ENCODE peak calls at places on chromosomes 5 and 9, in nine cellular contexts. F, S, G, L, Q, R, A, N and U are unnamed samples.
A peak's percentile ranks its signal among the peaks of the same experiment; 100 is the strongest.

GRCh38 chr9:21504894-21505293 is 22.8 kb upstream of the IFNE start:
- DNase-seq in Q (no peak), A (no peak), G (no peak), S (no peak), N (no peak), L (no peak), F (no peak), R (no peak), U (no peak)

GRCh38 chr9:18122156-18122555 is 351.8 kb upstream of the ADAMTSL1 start:
- DNase-seq in S (no peak), G (no peak), F (no peak), L (no peak), N (no peak), Q (no peak), R (no peak), A (no peak), U (no peak)

GRCh38 chr9:132239518-132239917 is 77.7 kb downstream of the NTNG2 start:
- DNase-seq in L (no peak), F (no peak), S (no peak), N (no peak), R (no peak), A (no peak), G (no peak), Q (no peak), U (no peak)

GRCh38 chr9:114046876-114047275 is 31.2 kb downstream of the AMBP start:
- DNase-seq in R (no peak), Q (no peak), L (no peak), S (no peak), A (no peak), N (no peak), F (no peak), G (no peak), U (no peak)

GRCh38 chr5:99955962-99956361 is 579.2 kb upstream of the FAM174A start:
- DNase-seq in G (no peak), L (no peak), R (no peak), N (no peak), S (no peak), F (no peak), A (no peak), Q (no peak), U (no peak)

GRCh38 chr5:34749431-34749872 is 89.5 kb upstream of the TTC23L start:
- DNase-seq in F (no peak), L (no peak), G (no peak), R (no peak), A (no peak), Q (no peak), N (no peak), S (no peak), U (no peak)

GRCh38 chr5:669111-669841 is 23.9 kb downstream of the TPPP start:
- DNase-seq in G (peak; percentile 75), S (no peak), A (no peak), F (no peak), L (peak; percentile 76), R (no peak), Q (no peak), N (no peak), U (peak; percentile 72)

GRCh38 chr5:129541648-129542251 is 81.7 kb downstream of the ADAMTS19 start:
- DNase-seq in L (no peak), F (no peak), A (no peak), G (no peak), Q (no peak), N (no peak), S (no peak), R (peak; percentile 4), U (no peak)

GRCh38 chr9:112520646-112521045 is 34.0 kb downstream of the KIAA1958 start:
- DNase-seq in S (no peak), R (no peak), G (no peak), A (no peak), L (no peak), Q (no peak), F (no peak), N (no peak), U (no peak)

DNA sequence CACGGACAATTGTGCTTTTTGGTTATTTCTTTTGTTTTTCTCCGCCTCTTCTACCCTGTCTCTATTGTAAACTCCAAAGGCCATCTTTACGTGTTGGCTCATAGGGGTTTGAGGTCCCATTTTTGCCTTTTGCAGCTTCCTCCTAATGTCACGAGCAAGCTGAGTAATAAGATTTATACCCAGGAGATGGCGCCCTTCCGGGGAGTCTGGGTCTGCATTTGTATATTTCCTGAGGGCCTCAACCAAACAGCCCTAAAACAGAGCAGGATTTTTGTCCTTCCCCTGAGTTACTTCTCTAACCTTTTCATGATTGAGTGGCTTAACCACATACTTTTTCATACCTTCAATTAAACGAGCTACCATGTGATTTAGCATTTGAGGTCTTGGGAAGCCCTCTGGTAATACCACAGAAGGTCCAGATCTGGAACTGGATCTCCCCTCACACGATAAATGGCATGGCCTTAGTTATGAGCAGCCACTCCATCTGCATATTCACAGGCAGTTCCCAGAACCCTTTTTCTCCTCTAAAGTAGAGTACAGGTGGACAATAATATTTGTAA is 11.2 kb upstream of the CFAP95 start:
- DNase-seq in G (no peak), Q (no peak), F (no peak), S (no peak), R (no peak), L (no peak), N (no peak), A (no peak), U (no peak)
- TF ChIP-seq CTCF in G (no peak), Q (no peak), F (no peak), S (peak; percentile 41), R (peak; percentile 31), L (no peak), N (no peak), A (no peak), U (no peak)

DNA sequence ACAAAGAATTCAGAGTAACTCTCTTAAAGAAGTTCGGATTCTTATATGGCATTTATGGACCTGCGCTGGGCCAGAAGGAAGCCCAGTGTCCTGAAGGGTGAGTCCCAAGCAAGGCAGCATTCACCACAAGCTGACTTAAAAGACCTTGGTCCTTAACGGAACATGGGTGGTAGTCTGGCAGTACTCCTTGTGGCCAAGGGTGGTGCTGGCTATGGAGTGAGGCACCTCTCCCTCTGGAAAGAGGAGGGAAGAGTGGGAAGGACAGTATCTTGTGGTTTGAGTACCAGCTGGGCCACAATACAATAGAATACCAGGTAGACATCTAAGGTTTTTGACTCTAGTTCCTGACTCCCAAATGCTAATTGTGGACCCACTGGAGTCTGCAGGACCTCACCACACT is 425.7 kb upstream of the CYLC2 start:
- DNase-seq in G (no peak), A (no peak), Q (no peak), F (no peak), S (no peak), R (no peak), L (no peak), N (no peak), U (no peak)
- TF ChIP-seq CTCF in G (no peak), A (no peak), Q (no peak), F (no peak), S (no peak), R (no peak), L (no peak), N (no peak), U (no peak)

DNA sequence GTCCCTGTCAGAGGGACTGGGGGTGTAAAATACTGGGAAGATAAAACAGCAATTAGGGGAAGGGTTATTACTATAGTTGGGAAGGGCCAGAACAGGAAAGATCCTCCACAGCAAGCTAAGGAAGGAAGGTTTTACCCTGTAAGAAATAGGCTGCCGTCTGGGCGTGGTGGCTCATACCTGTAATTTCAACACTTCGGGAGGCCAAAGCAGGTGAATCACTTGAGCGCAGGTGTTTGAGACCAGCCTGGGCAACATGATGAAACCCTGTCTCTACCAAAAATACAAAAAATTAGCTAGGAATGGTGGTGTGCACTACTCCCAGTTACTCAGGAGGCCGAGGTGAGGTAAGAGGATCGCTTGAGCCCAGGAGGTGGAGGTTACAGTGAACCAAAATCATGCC is 165.1 kb upstream of the TLX3 start:
- DNase-seq in S (no peak), F (no peak), G (no peak), N (no peak), R (no peak), L (no peak), Q (no peak), A (no peak), U (no peak)
- TF ChIP-seq CTCF in S (no peak), F (no peak), G (no peak), N (no peak), R (no peak), L (no peak), Q (no peak), A (no peak), U (no peak)

DNA sequence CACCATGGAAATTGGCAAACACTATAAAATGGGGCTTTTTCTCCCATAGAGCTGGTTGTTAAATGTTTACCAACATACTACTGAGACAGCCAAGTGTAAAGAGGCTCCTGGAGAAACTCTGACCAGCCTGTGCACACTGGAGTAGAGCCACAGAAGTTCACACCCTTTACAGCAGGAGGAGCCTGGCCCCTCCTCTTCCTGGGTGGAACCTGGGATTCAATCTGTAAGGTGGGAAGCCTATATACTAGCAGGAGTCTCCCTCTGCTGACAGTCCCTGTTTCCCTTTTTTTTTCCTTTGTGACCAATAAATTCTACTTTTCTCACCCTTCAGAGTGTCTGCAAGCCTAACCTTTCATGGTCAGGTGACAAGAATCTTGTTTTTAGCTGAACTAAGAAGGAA is 10.4 kb upstream of the SLC30A5 start:
- DNase-seq in A (no peak), F (no peak), S (no peak), N (no peak), Q (no peak), L (no peak), R (no peak), G (no peak), U (no peak)
- TF ChIP-seq CTCF in A (no peak), F (no peak), S (no peak), N (no peak), Q (no peak), L (no peak), R (no peak), G (no peak), U (no peak)

GRCh38 chr9:128150594-128151342 is 1.5 kb downstream of the LCN2 start:
- DNase-seq in L (no peak), G (peak; percentile 52), N (no peak), R (no peak), Q (no peak), F (no peak), S (no peak), A (no peak), U (no peak)
- TF ChIP-seq CTCF in L (no peak), G (no peak), N (no peak), R (peak; percentile 28), Q (no peak), F (no peak), S (no peak), A (no peak), U (no peak)

GRCh38 chr5:173581408-173582197 is 34.8 kb downstream of the BOD1 start:
- DNase-seq in N (peak; percentile 78), Q (no peak), F (no peak), L (no peak), G (no peak), S (no peak), A (no peak), R (no peak), U (peak; percentile 68)
- TF ChIP-seq CTCF in N (peak; percentile 82), Q (peak; percentile 34), F (peak; percentile 61), L (peak; percentile 39), G (peak; percentile 61), S (peak; percentile 71), A (peak; percentile 41), R (peak; percentile 82), U (peak; percentile 60)

GRCh38 chr9:123353984-123354591 is 1.9 kb upstream of the CRB2 start:
- DNase-seq in S (peak; percentile 39), A (peak; percentile 42), L (peak; percentile 81), F (peak; percentile 65), R (no peak), N (peak; percentile 83), Q (peak; percentile 50), G (peak; percentile 81), U (peak; percentile 87)
- TF ChIP-seq CTCF in S (peak; percentile 92), A (peak; percentile 71), L (peak; percentile 94), F (peak; percentile 95), R (peak; percentile 90), N (peak; percentile 94), Q (peak; percentile 86), G (peak; percentile 63), U (peak; percentile 73)